ENCODE peak calls at places on chromosomes 7 and 10, in nine cellular contexts. One of them, this sample, is unnamed.
A peak's percentile ranks its signal among the peaks of the same experiment; 100 is the strongest.

GRCh38 chr10:122999347-122999746 is 9.2 kb downstream of the IKZF5 start:
- DNase-seq in pancreas: no peak
- DNase-seq in kidney: no peak
- DNase-seq in HepG2: no peak
- DNase-seq in IMR-90: no peak
- DNase-seq in psoas muscle: no peak
- DNase-seq in tibial artery: no peak
- DNase-seq in uterus: no peak
- DNase-seq in sigmoid colon: no peak
- DNase-seq in this sample: no peak

GRCh38 chr10:620971-621370 is 68.5 kb downstream of the DIP2C start:
- DNase-seq in HepG2: no peak
- DNase-seq in psoas muscle: no peak
- DNase-seq in tibial artery: no peak
- DNase-seq in uterus: no peak
- DNase-seq in sigmoid colon: no peak
- DNase-seq in kidney: peak; percentile 50
- DNase-seq in IMR-90: no peak
- DNase-seq in pancreas: peak; percentile 37
- DNase-seq in this sample: no peak

GRCh38 chr10:73494213-73494612 is 1.6 kb downstream of the PPP3CB start:
- DNase-seq in uterus: no peak
- DNase-seq in psoas muscle: no peak
- DNase-seq in HepG2: no peak
- DNase-seq in sigmoid colon: no peak
- DNase-seq in IMR-90: no peak
- DNase-seq in kidney: no peak
- DNase-seq in tibial artery: no peak
- DNase-seq in pancreas: no peak
- DNase-seq in this sample: no peak

GRCh38 chr10:2173328-2173727 is 436.0 kb upstream of the ADARB2 start:
- DNase-seq in sigmoid colon: no peak
- DNase-seq in psoas muscle: no peak
- DNase-seq in IMR-90: no peak
- DNase-seq in tibial artery: no peak
- DNase-seq in uterus: no peak
- DNase-seq in kidney: no peak
- DNase-seq in HepG2: no peak
- DNase-seq in pancreas: no peak
- DNase-seq in this sample: no peak

GRCh38 chr7:33108591-33108930 is 643 bp downstream of the RP9 start:
- DNase-seq in tibial artery: no peak
- DNase-seq in kidney: no peak
- DNase-seq in HepG2: no peak
- DNase-seq in psoas muscle: no peak
- DNase-seq in IMR-90: no peak
- DNase-seq in pancreas: no peak
- DNase-seq in sigmoid colon: no peak
- DNase-seq in uterus: no peak
- DNase-seq in this sample: no peak

GRCh38 chr7:106346678-106347217 is 62.0 kb upstream of the NAMPT start:
- DNase-seq in HepG2: no peak
- DNase-seq in kidney: no peak
- DNase-seq in psoas muscle: no peak
- DNase-seq in tibial artery: no peak
- DNase-seq in sigmoid colon: no peak
- DNase-seq in IMR-90: peak; percentile 97
- DNase-seq in pancreas: no peak
- DNase-seq in uterus: no peak
- DNase-seq in this sample: no peak

GRCh38 chr10:79445217-79445707 is at the start of gene ZCCHC24:
- DNase-seq in pancreas: peak; percentile 81
- DNase-seq in tibial artery: no peak
- DNase-seq in IMR-90: no peak
- DNase-seq in sigmoid colon: no peak
- DNase-seq in uterus: no peak
- DNase-seq in HepG2: no peak
- DNase-seq in psoas muscle: peak; percentile 62
- DNase-seq in kidney: peak; percentile 90
- DNase-seq in this sample: no peak

GRCh38 chr10:75407296-75407715 is 5.7 kb upstream of the ZNF503 start:
- DNase-seq in psoas muscle: no peak
- DNase-seq in tibial artery: no peak
- DNase-seq in pancreas: peak; percentile 71
- DNase-seq in HepG2: no peak
- DNase-seq in sigmoid colon: no peak
- DNase-seq in kidney: peak; percentile 74
- DNase-seq in IMR-90: no peak
- DNase-seq in uterus: no peak
- DNase-seq in this sample: no peak

GRCh38 chr7:51045319-51046102 is 262.8 kb upstream of the GRB10 start:
- DNase-seq in kidney: no peak
- DNase-seq in IMR-90: peak; percentile 82
- DNase-seq in sigmoid colon: no peak
- DNase-seq in psoas muscle: no peak
- DNase-seq in tibial artery: no peak
- DNase-seq in uterus: no peak
- DNase-seq in pancreas: no peak
- DNase-seq in HepG2: peak; percentile 23
- DNase-seq in this sample: peak; percentile 23

GRCh38 chr10:116170815-116171250 is 102.2 kb downstream of the GFRA1 start:
- DNase-seq in kidney: no peak
- DNase-seq in HepG2: no peak
- DNase-seq in IMR-90: peak; percentile 26
- DNase-seq in pancreas: no peak
- DNase-seq in sigmoid colon: no peak
- DNase-seq in tibial artery: no peak
- DNase-seq in uterus: no peak
- DNase-seq in psoas muscle: no peak
- DNase-seq in this sample: no peak

GRCh38 chr10:132681858-132682755 is 103.8 kb downstream of the NKX6-2 start:
- DNase-seq in psoas muscle: no peak
- DNase-seq in pancreas: peak; percentile 45
- DNase-seq in kidney: peak; percentile 52
- DNase-seq in uterus: peak; percentile 14
- DNase-seq in tibial artery: peak; percentile 10
- DNase-seq in HepG2: no peak
- DNase-seq in sigmoid colon: peak; percentile 58
- DNase-seq in IMR-90: no peak
- DNase-seq in this sample: no peak

GRCh38 chr7:37027104-37027503 is 302.8 kb upstream of the AOAH start:
- DNase-seq in psoas muscle: no peak
- DNase-seq in kidney: no peak
- DNase-seq in IMR-90: no peak
- DNase-seq in uterus: no peak
- DNase-seq in pancreas: no peak
- DNase-seq in HepG2: no peak
- DNase-seq in sigmoid colon: no peak
- DNase-seq in tibial artery: no peak
- DNase-seq in this sample: no peak

DNA sequence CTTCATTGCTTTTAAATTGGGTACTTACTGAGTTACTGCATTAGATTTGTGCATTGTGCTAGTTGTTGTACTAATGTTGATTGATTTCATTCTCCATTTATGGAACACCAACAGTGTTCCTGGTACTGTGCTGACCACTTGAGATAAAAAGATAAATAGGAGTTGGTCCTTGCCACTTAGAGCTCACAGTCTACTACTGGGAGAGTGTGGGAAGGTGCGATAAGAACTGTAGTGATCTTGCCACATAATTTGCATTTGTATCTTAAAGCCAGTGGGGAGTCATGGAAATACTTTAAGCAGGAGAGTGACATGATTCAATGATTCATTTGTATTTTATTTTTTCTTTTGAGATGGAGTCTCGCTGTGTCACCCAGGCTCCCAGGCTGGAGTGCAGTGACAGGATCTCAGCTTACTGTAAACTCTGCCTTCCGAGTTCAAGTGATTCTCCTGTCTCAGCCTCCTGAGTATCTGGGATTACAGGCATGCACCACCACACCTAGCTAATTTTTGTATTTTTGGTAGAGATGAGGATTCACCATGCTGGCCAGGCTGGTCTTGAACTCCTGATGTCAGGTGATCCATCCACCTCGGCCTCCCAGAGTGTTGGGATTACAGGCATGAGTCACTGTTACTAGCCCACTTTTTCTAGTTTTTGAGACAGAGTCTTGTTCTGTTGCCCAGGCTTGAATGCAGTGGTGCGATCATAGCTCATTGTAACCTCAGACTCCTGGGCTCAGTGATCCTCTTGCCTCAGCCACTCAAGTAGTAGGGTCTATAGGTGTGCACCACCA is 51.2 kb upstream of the TMEM248 start:
- DNase-seq in HepG2: no peak
- DNase-seq in kidney: no peak
- DNase-seq in pancreas: no peak
- DNase-seq in tibial artery: no peak
- DNase-seq in IMR-90: no peak
- DNase-seq in psoas muscle: no peak
- DNase-seq in uterus: no peak
- DNase-seq in sigmoid colon: no peak
- DNase-seq in this sample: no peak
- H3K4me1 ChIP-seq in HepG2: peaks cover 21% of the 10 kb centered on the region
- H3K4me1 ChIP-seq in kidney: no peaks in the 10 kb centered on the region
- H3K4me1 ChIP-seq in pancreas: no peaks in the 10 kb centered on the region
- H3K4me1 ChIP-seq in tibial artery: no peaks in the 10 kb centered on the region
- H3K4me1 ChIP-seq in IMR-90: no peaks in the 10 kb centered on the region
- H3K4me1 ChIP-seq in psoas muscle: no peaks in the 10 kb centered on the region
- H3K4me1 ChIP-seq in uterus: no peaks in the 10 kb centered on the region
- H3K4me1 ChIP-seq in sigmoid colon: no peaks in the 10 kb centered on the region
- H3K4me1 ChIP-seq in this sample: no peaks in the 10 kb centered on the region

GRCh38 chr10:14565199-14565598 is 209.5 kb downstream of the FAM107B start:
- DNase-seq in HepG2: no peak
- DNase-seq in psoas muscle: peak; percentile 39
- DNase-seq in IMR-90: no peak
- DNase-seq in uterus: no peak
- DNase-seq in pancreas: no peak
- DNase-seq in sigmoid colon: no peak
- DNase-seq in tibial artery: peak; percentile 47
- DNase-seq in kidney: no peak
- DNase-seq in this sample: no peak
- H3K4me1 ChIP-seq in HepG2: peaks cover 29% of the 10 kb centered on the region
- H3K4me1 ChIP-seq in psoas muscle: no peaks in the 10 kb centered on the region
- H3K4me1 ChIP-seq in IMR-90: peaks cover 15% of the 10 kb centered on the region
- H3K4me1 ChIP-seq in uterus: no peaks in the 10 kb centered on the region
- H3K4me1 ChIP-seq in pancreas: peaks cover 11% of the 10 kb centered on the region
- H3K4me1 ChIP-seq in sigmoid colon: no peaks in the 10 kb centered on the region
- H3K4me1 ChIP-seq in tibial artery: no peaks in the 10 kb centered on the region
- H3K4me1 ChIP-seq in kidney: peaks cover 21% of the 10 kb centered on the region
- H3K4me1 ChIP-seq in this sample: no peaks in the 10 kb centered on the region

DNA sequence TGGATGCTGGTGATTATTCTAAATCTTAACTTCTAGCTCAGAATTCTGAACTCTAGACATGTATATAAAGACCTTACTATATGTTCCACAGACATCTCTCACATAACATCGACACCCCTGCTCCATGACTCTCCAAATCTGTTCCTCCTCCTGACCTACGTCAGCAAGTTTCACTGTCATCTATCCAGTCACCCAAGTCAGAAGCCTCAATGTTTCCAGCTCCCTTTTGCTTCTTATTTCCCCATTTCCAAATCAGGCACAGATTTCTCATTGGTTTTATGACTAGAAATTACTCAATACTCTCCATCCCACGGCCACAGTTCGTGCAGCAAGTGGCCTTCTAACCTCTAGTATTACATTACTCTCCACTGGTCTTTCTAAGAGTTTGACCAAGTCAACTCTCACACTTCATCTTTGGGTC is 28.5 kb downstream of the EPC1 start:
- DNase-seq in pancreas: no peak
- DNase-seq in IMR-90: no peak
- DNase-seq in tibial artery: no peak
- DNase-seq in kidney: no peak
- DNase-seq in sigmoid colon: no peak
- DNase-seq in psoas muscle: no peak
- DNase-seq in HepG2: no peak
- DNase-seq in uterus: no peak
- DNase-seq in this sample: no peak
- H3K4me1 ChIP-seq in pancreas: peaks cover 4% of the 10 kb centered on the region
- H3K4me1 ChIP-seq in IMR-90: peaks cover 10% of the 10 kb centered on the region
- H3K4me1 ChIP-seq in tibial artery: peaks cover 48% of the 10 kb centered on the region
- H3K4me1 ChIP-seq in kidney: peaks cover 11% of the 10 kb centered on the region
- H3K4me1 ChIP-seq in sigmoid colon: peaks cover 89% of the 10 kb centered on the region
- H3K4me1 ChIP-seq in psoas muscle: peaks cover 64% of the 10 kb centered on the region
- H3K4me1 ChIP-seq in HepG2: no peaks in the 10 kb centered on the region
- H3K4me1 ChIP-seq in uterus: peaks cover 8% of the 10 kb centered on the region
- H3K4me1 ChIP-seq in this sample: no peaks in the 10 kb centered on the region

GRCh38 chr7:135958173-135958572 is 19.0 kb downstream of the MTPN start:
- DNase-seq in psoas muscle: no peak
- DNase-seq in HepG2: no peak
- DNase-seq in kidney: no peak
- DNase-seq in uterus: no peak
- DNase-seq in pancreas: no peak
- DNase-seq in IMR-90: no peak
- DNase-seq in sigmoid colon: no peak
- DNase-seq in tibial artery: no peak
- DNase-seq in this sample: no peak

GRCh38 chr7:135962802-135963201 is 14.4 kb downstream of the MTPN start:
- DNase-seq in sigmoid colon: no peak
- DNase-seq in kidney: no peak
- DNase-seq in tibial artery: no peak
- DNase-seq in pancreas: no peak
- DNase-seq in psoas muscle: no peak
- DNase-seq in HepG2: peak; percentile 11
- DNase-seq in uterus: no peak
- DNase-seq in IMR-90: no peak
- DNase-seq in this sample: no peak

GRCh38 chr7:135957627-135958026 is 19.5 kb downstream of the MTPN start:
- DNase-seq in pancreas: no peak
- DNase-seq in psoas muscle: no peak
- DNase-seq in tibial artery: no peak
- DNase-seq in kidney: no peak
- DNase-seq in sigmoid colon: no peak
- DNase-seq in HepG2: no peak
- DNase-seq in IMR-90: no peak
- DNase-seq in uterus: no peak
- DNase-seq in this sample: no peak

GRCh38 chr7:135959655-135960363 is 17.4 kb downstream of the MTPN start:
- DNase-seq in sigmoid colon: no peak
- DNase-seq in uterus: no peak
- DNase-seq in psoas muscle: no peak
- DNase-seq in pancreas: no peak
- DNase-seq in tibial artery: no peak
- DNase-seq in HepG2: no peak
- DNase-seq in kidney: no peak
- DNase-seq in IMR-90: no peak
- DNase-seq in this sample: no peak

DNA sequence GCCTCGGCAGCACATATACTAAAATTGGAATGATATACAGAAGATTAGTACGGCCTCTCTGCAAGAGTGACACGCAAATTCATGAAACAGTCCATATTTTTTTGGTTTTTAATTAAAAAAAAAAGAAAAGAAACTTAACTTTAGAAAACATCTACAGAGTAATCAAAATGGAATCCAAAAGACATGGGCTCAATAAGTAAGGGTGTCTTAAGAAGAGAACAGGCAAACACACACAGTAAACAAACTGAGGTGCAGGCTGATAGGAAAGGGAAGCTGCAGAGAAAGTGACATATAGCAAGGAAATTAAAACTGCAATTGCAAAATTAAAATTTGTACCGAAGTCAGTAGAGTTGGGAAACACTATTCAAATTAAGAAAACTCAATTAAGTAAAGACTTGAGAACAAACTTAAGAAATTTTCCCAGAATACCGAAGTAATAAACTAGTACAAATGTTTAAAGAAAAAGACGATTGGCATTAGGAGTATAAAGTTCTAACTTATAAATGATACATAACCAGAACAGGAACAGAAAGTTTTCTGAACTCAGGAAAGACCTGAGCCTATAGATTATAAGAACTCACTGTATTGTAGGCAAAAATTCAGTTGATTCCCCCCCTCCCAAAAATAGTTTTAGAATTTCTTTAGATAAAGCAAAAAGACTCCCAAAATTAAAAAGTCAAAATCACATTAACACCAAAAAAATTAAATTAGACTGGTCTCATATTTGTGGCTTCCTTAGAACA is 16.3 kb downstream of the MTPN start:
- DNase-seq in sigmoid colon: no peak
- DNase-seq in IMR-90: peak; percentile 4
- DNase-seq in psoas muscle: no peak
- DNase-seq in tibial artery: no peak
- DNase-seq in pancreas: no peak
- DNase-seq in kidney: no peak
- DNase-seq in HepG2: no peak
- DNase-seq in uterus: no peak
- DNase-seq in this sample: no peak
- H3K4me1 ChIP-seq in sigmoid colon: peaks cover 22% of the 10 kb centered on the region
- H3K4me1 ChIP-seq in IMR-90: no peaks in the 10 kb centered on the region
- H3K4me1 ChIP-seq in psoas muscle: peaks cover 36% of the 10 kb centered on the region
- H3K4me1 ChIP-seq in tibial artery: peaks cover under 1% of the 10 kb centered on the region
- H3K4me1 ChIP-seq in pancreas: no peaks in the 10 kb centered on the region
- H3K4me1 ChIP-seq in kidney: no peaks in the 10 kb centered on the region
- H3K4me1 ChIP-seq in HepG2: peaks cover 30% of the 10 kb centered on the region
- H3K4me1 ChIP-seq in uterus: no peaks in the 10 kb centered on the region
- H3K4me1 ChIP-seq in this sample: no peaks in the 10 kb centered on the region

This sample was measured in right atrium auricular region.